ENCODE peak calls at places on chromosomes 7 and 10, in seven cellular contexts. M is transverse colon; S is hippocampal formation; Z is pancreas; X is NCI-H1930; L is SJSA1; G is activated T-helper 1 cell treated with anti-CD3 and anti-CD28 coated beads, Interleukin-2, amount 50 U/mL, for 16 hours. Q is an unnamed sample.

GRCh38 chr10:114519306-114519669 is 115.0 kb upstream of the AFAP1L2 start:
- DNase-seq in G (no peak), X (no peak), M (peak), S (no peak), Z (no peak), L (no peak), Q (peak)

GRCh38 chr10:43680035-43680434 is 31.4 kb upstream of the ZNF32 start:
- DNase-seq in M (no peak), L (no peak), S (no peak), X (no peak), Z (no peak), G (no peak), Q (no peak)

GRCh38 chr10:23742807-23743206 is 303.9 kb downstream of the OTUD1 start:
- DNase-seq in X (no peak), S (no peak), Z (no peak), M (no peak), L (no peak), G (no peak), Q (no peak)

GRCh38 chr10:28788767-28789166 is 111.4 kb downstream of the BAMBI start:
- DNase-seq in G (no peak), X (no peak), M (no peak), Z (no peak), S (peak), L (no peak), Q (no peak)

GRCh38 chr7:37683263-37684120 is at the start of gene GPR141:
- DNase-seq in Z (no peak), X (no peak), G (no peak), S (no peak), M (no peak), L (no peak), Q (no peak)

GRCh38 chr7:22663319-22663718 is 63.7 kb upstream of the IL6 start:
- DNase-seq in Z (no peak), X (no peak), L (peak), S (no peak), M (no peak), G (no peak), Q (no peak)

GRCh38 chr10:60162631-60163030 is 227.0 kb downstream of the ANK3 start:
- DNase-seq in S (no peak), Z (no peak), X (no peak), M (no peak), L (no peak), G (no peak), Q (no peak)

GRCh38 chr7:51121945-51122425 is 194.6 kb downstream of the COBL start:
- DNase-seq in Z (peak), G (no peak), X (no peak), M (no peak), S (no peak), L (no peak), Q (no peak)

GRCh38 chr7:29337628-29338116 is 143.1 kb downstream of the CHN2 start:
- DNase-seq in G (no peak), X (no peak), L (no peak), M (no peak), S (no peak), Z (no peak), Q (no peak)

GRCh38 chr7:131038153-131038552 is 289.5 kb upstream of the MKLN1 start:
- DNase-seq in M (no peak), S (no peak), L (no peak), X (no peak), Z (no peak), G (no peak), Q (no peak)

GRCh38 chr7:95871078-95871848 is 98.9 kb downstream of the DYNC1I1 start:
- DNase-seq in X (peak), G (no peak), S (peak), L (peak), M (no peak), Z (no peak), Q (peak)

GRCh38 chr10:124894569-124895215 is 47.2 kb upstream of the ZRANB1 start:
- DNase-seq in S (no peak), G (no peak), L (no peak), M (no peak), X (no peak), Z (peak), Q (no peak)

GRCh38 chr10:46555713-46556514 is 544 bp downstream of the GPRIN2 start:
- DNase-seq in G (no peak), X (no peak), Z (peak), S (no peak), L (no peak), M (peak), Q (peak)

GRCh38 chr7:18357691-18358090 is 137.9 kb upstream of the HDAC9 start:
- DNase-seq in S (no peak), L (peak), X (no peak), Z (no peak), M (no peak), G (no peak), Q (no peak)

GRCh38 chr7:64877714-64878610 is 25.1 kb upstream of the ZNF273 start:
- DNase-seq in S (no peak), G (no peak), M (no peak), Z (no peak), X (no peak), L (no peak), Q (no peak)

GRCh38 chr10:133162178-133162909 is 2.3 kb downstream of the KNDC1 start:
- DNase-seq in G (no peak), X (no peak), L (no peak), S (peak), Z (no peak), M (no peak), Q (peak)

GRCh38 chr7:107043916-107044346 is 574 bp upstream of the PRKAR2B start:
- DNase-seq in G (no peak), X (no peak), Z (no peak), M (no peak), L (no peak), S (no peak), Q (no peak)

GRCh38 chr7:23072043-23072442 is 33.5 kb upstream of the KLHL7 start:
- DNase-seq in G (no peak), X (no peak), Z (no peak), S (no peak), M (no peak), L (no peak), Q (no peak)

GRCh38 chr7:92135100-92135429 is 788 bp upstream of the CYP51A1 start:
- DNase-seq in Z (no peak), M (peak), X (peak), S (no peak), G (no peak), L (no peak), Q (no peak)

GRCh38 chr7:36506820-36507219 is 117.2 kb downstream of the ANLN start:
- DNase-seq in M (no peak), L (peak), S (no peak), X (no peak), Z (no peak), G (no peak), Q (no peak)

GRCh38 chr7:83178066-83178465 is 15.4 kb upstream of the PCLO start:
- DNase-seq in S (no peak), Z (no peak), X (no peak), G (no peak), M (no peak), L (no peak), Q (no peak)

Q was measured in PC-9.